ENCODE peak calls at places on chromosomes 4 and X, in four cellular contexts. M is adrenal gland, Y is heart left ventricle, J is Peyer's patch. Q is an unnamed sample.

GRCh38 chrX:100995469-100995868 is 26.0 kb downstream of the ARL13A start:
- DNase-seq in Y (no peak), M (no peak), J (no peak), Q (no peak)

GRCh38 chr4:105036991-105037390 is 109.7 kb upstream of the TET2 start:
- DNase-seq in J (no peak), Y (no peak), M (no peak), Q (no peak)

GRCh38 chr4:23818097-23818648 is 71.7 kb downstream of the PPARGC1A start:
- DNase-seq in Y (no peak), M (no peak), J (no peak), Q (no peak)

GRCh38 chrX:937391-937790 is 275.1 kb downstream of the CRLF2 start:
- DNase-seq in Y (no peak), M (no peak), J (peak), Q (no peak)

GRCh38 chrX:34918091-34918736 is 24.4 kb upstream of the FAM47B start:
- DNase-seq in M (no peak), Y (no peak), J (no peak), Q (no peak)

GRCh38 chr4:2937986-2938385 is 25.2 kb downstream of the NOP14 start:
- DNase-seq in Y (peak), J (no peak), M (peak), Q (no peak)

GRCh38 chrX:124426824-124427223 is 80.5 kb downstream of the SH2D1A start:
- DNase-seq in Y (no peak), J (no peak), M (no peak), Q (no peak)

GRCh38 chr4:173264245-173264959 is 69.8 kb downstream of the HMGB2 start:
- DNase-seq in Y (peak), M (peak), J (peak), Q (no peak)

GRCh38 chr4:153112071-153112460 is 92.2 kb upstream of the TRIM2 start:
- DNase-seq in M (peak), Y (no peak), J (peak), Q (no peak)

GRCh38 chrX:154494715-154495114 is 4.3 kb upstream of the SLC10A3 start:
- DNase-seq in J (no peak), Y (no peak), M (no peak), Q (no peak)

GRCh38 chr4:184471872-184472539 is 2.3 kb downstream of the IRF2 start:
- DNase-seq in J (no peak), Y (no peak), M (no peak), Q (no peak)
- TF ChIP-seq POLR2A in J (no peak), Y (no peak), M (no peak), Q (no peak)

DNA sequence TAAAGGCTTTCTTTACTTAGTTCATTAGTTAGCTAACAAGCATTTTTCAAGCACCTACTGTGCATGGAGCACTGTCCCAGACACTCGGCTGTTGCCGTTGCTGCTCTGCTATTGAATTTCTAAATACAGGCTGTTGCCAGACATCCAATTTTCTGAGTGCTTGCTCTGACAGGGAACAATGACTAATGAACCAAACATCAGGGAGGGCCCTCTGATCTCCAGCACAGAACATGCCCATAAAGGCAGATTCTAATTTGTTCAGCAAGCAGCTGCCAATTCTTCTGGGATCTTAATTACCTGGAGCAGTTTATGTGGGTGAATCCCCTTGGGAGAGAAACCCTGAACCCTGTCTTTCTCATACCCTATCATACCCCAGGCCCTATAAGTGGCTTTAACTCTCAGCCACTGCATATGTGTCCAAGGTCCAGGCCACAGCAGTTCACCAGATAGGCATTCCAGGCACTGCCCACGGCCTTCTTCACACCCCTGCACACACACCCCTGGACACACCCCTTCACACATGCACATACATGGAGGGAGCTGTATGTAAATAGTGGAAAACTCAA is 27.9 kb downstream of the TSC22D3 start:
- DNase-seq in M (no peak), J (no peak), Y (no peak), Q (peak)
- TF ChIP-seq POLR2A in M (no peak), J (no peak), Y (no peak), Q (no peak)

DNA sequence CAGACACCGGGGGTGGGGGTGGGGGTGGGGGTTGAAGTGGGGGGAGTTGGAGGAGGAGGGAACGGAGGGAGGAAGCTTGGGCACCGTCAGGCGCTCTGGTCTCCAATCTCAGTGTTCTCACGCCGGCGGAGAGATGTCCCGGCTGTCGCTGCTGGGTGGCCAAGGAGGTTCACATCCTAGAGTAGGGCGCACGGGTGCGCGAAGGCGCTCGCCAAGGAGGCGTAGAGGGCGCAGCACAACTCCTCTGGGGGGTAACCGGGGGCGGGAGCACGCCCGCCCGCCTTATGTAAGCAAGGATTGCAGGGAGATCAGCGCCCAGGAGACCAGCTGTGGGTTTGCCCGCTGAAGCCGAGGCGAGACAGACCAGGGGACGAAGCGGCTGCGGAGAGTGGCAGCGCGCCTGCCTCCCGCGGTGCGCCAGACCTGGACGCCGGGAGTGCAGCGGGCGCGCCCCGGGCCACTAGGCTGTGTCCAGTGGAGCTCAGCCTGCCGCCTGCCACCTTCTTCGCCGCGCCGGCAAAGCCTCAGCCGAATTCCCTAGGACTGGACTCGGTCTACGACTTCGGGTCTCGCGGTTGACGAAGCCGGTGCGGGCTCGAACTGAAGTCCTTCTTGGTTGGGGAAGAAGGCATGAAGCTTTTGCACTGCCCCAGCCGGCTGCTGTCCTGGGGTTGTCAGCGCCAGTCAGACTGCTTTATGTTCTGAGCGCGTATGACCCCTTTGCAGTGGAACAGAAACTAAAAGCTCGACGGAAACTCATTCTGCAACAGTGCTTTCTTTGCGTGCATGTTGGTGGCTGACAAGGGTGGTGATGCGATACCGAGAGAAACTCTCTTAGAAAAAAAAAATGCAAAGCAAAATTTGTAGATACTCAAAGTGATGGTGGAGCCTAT is 719 bp upstream of the UNC5C start:
- DNase-seq in Y (peak), J (no peak), M (peak), Q (peak)
- TF ChIP-seq POLR2A in Y (no peak), J (no peak), M (peak), Q (peak)

DNA sequence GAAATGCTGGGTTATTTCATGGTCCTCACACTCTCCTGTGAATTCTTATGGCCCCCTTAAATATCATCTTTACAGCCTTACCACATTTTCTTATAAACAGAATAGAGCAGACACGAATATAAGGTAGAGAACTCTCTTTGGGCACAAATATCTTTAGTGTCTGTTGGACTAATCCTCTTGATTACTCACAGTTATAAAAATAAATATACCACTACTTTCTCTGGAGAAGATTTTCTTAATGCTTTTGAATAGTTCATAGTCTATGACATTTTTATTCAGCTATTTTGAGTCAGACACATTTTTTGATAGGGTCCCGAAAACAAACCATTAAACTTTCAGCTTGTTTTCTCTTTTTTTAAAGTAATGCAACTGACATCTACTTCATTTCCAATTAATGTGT is 84.2 kb upstream of the H2AZ1 start:
- DNase-seq in Y (no peak), J (no peak), M (no peak), Q (no peak)
- TF ChIP-seq POLR2A in Y (no peak), J (no peak), M (no peak), Q (no peak)

GRCh38 chr4:55512922-55513571 is 33.7 kb downstream of the CLOCK start:
- DNase-seq in J (no peak), M (no peak), Y (no peak), Q (no peak)

GRCh38 chr4:55512077-55512476 is 34.6 kb downstream of the CLOCK start:
- DNase-seq in M (no peak), Y (no peak), J (no peak), Q (no peak)

DNA sequence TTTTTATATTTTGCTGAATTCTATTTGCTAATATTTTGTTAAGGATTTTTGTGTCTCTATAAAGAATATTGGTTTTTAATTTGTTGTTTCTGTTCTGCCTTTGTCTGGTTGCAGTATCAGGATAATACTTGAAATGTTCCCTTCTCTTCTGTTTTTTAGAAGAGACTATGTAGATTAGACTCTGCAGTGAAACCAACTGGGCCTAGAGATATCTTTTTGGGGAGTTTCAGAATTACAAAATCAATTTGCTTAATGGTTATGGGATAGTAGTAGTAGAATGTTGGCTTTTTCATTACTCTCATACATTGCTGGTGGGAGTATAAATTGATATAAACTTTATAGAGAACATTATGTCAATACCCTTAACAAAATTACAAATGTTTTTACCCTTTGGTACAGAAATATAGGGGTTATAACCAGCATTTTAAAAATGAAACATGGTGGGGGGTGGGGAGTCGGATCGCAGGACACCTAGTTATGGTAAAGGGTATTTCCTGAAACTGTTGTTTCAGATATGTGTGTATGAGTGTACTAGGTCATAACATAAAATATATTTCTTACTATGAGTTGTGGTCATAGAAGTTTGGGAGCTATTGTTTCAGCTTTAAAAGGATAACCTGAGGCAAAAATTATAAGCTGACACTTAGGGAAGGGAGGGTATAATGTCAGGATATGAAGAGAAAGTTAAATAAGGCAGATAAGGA is 29.0 kb downstream of the CLOCK start:
- DNase-seq in M (no peak), Y (no peak), J (no peak), Q (no peak)
- TF ChIP-seq POLR2A in M (no peak), Y (no peak), J (no peak), Q (no peak)

GRCh38 chr4:82371398-82371972 is 2.3 kb downstream of the HNRNPD start:
- DNase-seq in Y (no peak), M (no peak), J (no peak), Q (no peak)
- TF ChIP-seq POLR2A in Y (no peak), M (no peak), J (no peak), Q (no peak)

GRCh38 chrX:136496359-136496767 is 1.0 kb upstream of the HTATSF1 start:
- DNase-seq in J (no peak), Y (no peak), M (no peak), Q (no peak)
- TF ChIP-seq POLR2A in J (no peak), Y (no peak), M (no peak), Q (no peak)

DNA sequence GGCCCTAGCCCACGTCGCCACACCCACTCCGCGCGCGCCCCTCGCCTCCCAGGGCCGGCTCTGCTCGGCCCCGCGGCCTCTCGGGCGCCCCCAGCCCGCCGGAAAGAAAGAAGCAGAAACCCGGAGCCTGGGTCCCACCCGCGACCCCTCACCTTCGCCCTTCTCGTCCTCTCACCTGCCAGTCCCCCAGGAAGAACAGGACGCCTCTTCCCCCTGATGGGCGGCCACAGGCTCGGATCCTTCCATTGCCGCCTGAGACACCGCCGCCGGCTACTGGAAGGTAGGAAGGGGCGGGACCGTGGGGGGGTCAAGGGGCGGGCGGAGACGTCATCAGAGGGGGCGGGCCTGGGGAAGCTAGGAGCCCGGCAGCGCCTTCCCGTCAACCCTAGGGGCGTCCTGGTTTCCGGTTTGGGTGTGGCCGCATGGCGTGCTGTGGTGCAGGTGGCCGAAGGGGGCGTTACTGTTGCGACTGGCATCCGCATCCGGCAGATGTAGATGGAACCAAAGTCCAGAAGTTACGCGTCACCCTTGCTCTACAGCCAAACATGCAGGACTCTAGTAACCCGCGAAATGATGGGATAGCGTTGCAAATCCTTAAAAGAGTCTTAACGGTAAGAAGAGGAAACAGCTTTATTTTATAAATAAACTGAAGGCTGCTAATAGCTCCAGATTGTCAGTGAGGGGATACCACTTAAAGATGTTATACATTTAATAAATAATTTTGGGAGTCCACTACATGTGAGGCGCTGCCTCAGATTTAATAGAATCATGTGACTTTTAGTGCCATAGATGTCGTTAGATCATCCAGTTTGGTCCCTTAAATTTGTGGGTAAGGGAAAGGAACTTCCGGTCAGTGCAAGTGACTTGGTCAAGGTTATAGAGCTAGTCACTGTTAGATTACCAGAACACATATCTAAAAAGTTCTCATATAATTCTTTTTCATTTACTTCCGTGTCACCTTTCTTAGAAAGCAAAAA is at the start of gene UBA6:
- DNase-seq in Y (peak), M (peak), J (peak), Q (peak)
- TF ChIP-seq POLR2A in Y (no peak), M (peak), J (peak), Q (peak)

DNA sequence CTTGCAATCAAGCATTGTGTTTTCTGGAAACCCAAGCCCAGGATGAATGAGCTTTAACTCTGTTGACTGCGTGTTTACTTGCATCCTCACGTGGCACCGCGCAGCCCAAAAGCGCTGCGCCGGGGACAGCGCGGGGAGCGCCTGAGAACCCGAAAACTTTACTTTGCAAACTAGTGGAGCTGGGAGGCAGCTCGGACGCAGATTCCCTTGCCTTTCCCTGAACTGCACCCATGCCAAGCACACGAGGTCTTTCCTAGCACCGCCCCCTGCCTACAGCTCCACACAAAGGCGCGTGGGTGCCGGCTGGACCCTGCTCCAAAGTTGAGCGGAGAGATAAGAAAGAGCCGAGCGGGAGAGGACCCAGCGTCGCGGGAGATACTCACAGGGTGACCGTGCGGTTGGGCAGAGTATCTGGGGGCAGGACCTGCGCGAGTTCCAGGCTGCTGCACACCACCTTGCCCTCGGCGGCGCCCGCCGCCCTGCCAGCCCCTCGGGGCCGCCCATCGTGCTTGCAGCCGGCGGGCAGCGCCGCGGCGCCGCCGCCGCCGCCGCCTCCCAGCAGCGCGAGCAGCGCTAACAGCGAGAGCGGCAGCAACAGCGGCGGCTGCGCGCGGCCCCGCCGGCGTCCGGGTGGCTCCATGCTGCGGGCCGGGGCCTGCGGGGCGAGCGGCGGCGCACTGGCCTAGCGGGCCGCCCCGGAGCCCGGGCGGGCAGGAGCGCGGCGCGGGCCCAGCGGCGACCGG is 550 bp downstream of the ADGRA3 start:
- DNase-seq in J (no peak), Y (peak), M (peak), Q (peak)
- TF ChIP-seq POLR2A in J (no peak), Y (no peak), M (no peak), Q (no peak)

GRCh38 chrX:129961180-129962083 is 21.0 kb upstream of the BCORL1 start:
- DNase-seq in M (peak), Y (peak), J (peak), Q (peak)
- TF ChIP-seq POLR2A in M (no peak), Y (no peak), J (peak), Q (peak)